ENCODE peak calls at places on chromosome X, in seven cellular contexts. F is fibroblast of lung, E is A549, G is osteocyte, X is mammary epithelial cell, J is foreskin keratinocyte, U is WERI-Rb-1. Y is an unnamed sample.

GRCh38 chrX:26851981-26852380 is 611.2 kb downstream of the PPP4R3C start:
- DNase-seq in F (peak), E (no peak), G (no peak), X (peak), J (peak), U (peak), Y (no peak)

GRCh38 chrX:56764153-56764974 is 35.3 kb downstream of the NBDY start:
- DNase-seq in F (peak), E (peak), G (peak), X (peak), J (peak), U (peak), Y (no peak)

GRCh38 chrX:69124108-69124507 is 41.1 kb downstream of the PJA1 start:
- DNase-seq in F (no peak), E (no peak), G (no peak), X (no peak), J (peak), U (no peak), Y (no peak)

GRCh38 chrX:66680451-66680850 is 41.6 kb upstream of the EDA2R start:
- DNase-seq in F (no peak), E (no peak), G (no peak), X (peak), J (peak), U (no peak), Y (no peak)

GRCh38 chrX:136259543-136259942 is 8.3 kb upstream of the MAP7D3 start:
- DNase-seq in F (peak), E (no peak), G (no peak), X (no peak), J (peak), U (no peak), Y (peak)

GRCh38 chrX:153226344-153227190 is 47.5 kb downstream of the MAGEA1 start:
- DNase-seq in F (peak), E (no peak), G (no peak), X (peak), J (peak), U (peak), Y (peak)

GRCh38 chrX:68995780-68996551 is 167.1 kb downstream of the EFNB1 start:
- DNase-seq in F (peak), E (no peak), G (peak), X (peak), J (no peak), U (no peak), Y (no peak)

GRCh38 chrX:35890699-35891098 is 28.8 kb upstream of the CFAP47 start:
- DNase-seq in F (peak), E (peak), G (no peak), X (peak), J (peak), U (peak), Y (peak)

GRCh38 chrX:153871451-153871850 is 14.5 kb downstream of the L1CAM start:
- DNase-seq in F (no peak), E (no peak), G (no peak), X (no peak), J (no peak), U (no peak), Y (no peak)

GRCh38 chrX:31449975-31450374 is 378.1 kb upstream of the FTHL17 start:
- DNase-seq in F (no peak), E (no peak), G (no peak), X (no peak), J (peak), U (no peak), Y (no peak)

GRCh38 chrX:29318051-29318450 is 730.8 kb downstream of the IL1RAPL1 start:
- DNase-seq in F (peak), E (no peak), G (no peak), X (no peak), J (no peak), U (no peak), Y (no peak)

GRCh38 chrX:101659601-101660063 is at the start of gene ARMCX2:
- DNase-seq in F (peak), E (no peak), G (no peak), X (no peak), J (peak), U (peak), Y (peak)

GRCh38 chrX:1205681-1206611 is 6.5 kb downstream of the CRLF2 start:
- DNase-seq in F (peak), E (peak), G (peak), X (peak), J (peak), U (no peak), Y (no peak)

GRCh38 chrX:118218940-118219339 is 102.3 kb upstream of the KLHL13 start:
- DNase-seq in F (no peak), E (no peak), G (no peak), X (no peak), J (no peak), U (no peak), Y (no peak)

GRCh38 chrX:15310117-15310516 is 5.3 kb downstream of the ASB11 start:
- DNase-seq in F (peak), E (no peak), G (no peak), X (no peak), J (no peak), U (no peak), Y (no peak)

GRCh38 chrX:19156223-19156622 is 34.0 kb upstream of the ADGRG2 start:
- DNase-seq in F (no peak), E (no peak), G (no peak), X (peak), J (no peak), U (no peak), Y (no peak)

GRCh38 chrX:131633285-131633917 is 89.5 kb downstream of the OR13H1 start:
- DNase-seq in F (peak), E (peak), G (peak), X (peak), J (peak), U (peak), Y (peak)

GRCh38 chrX:104660092-104660491 is 94.1 kb downstream of the IL1RAPL2 start:
- DNase-seq in F (no peak), E (no peak), G (no peak), X (peak), J (peak), U (no peak), Y (no peak)

GRCh38 chrX:153644356-153645125 is 2.5 kb upstream of the DUSP9 start:
- DNase-seq in F (no peak), E (no peak), G (no peak), X (no peak), J (no peak), U (peak), Y (no peak)

GRCh38 chrX:54808109-54808604 is 612 bp downstream of the MAGED2 start:
- DNase-seq in F (no peak), E (peak), G (peak), X (no peak), J (no peak), U (peak), Y (peak)

GRCh38 chrX:115912372-115912897 is 258.1 kb upstream of the AGTR2 start:
- DNase-seq in F (no peak), E (no peak), G (peak), X (no peak), J (no peak), U (peak), Y (no peak)
- TF ChIP-seq CTCF in F (no peak), E (no peak), G (peak), X (peak), J (no peak), U (peak), Y (no peak)

DNA sequence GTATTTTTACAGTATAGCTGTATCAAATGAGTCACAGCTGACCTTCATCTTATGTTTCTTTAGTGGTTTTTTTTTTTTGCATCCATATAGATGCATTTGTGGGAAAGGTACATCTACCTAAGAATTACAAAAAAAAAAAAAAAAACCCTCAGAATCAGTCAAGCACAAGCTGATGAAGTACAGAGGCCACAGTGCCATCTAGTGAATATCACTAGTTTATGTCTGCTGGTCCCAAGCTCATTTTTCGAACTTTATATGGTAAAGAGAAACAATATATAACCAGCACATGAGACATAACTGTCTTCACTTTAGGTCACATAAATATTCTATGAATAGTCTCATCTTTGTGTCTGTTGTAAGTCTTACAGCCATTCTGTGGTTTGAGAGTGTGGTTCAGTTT is 220.1 kb downstream of the DLG3 start:
- DNase-seq in F (peak), E (peak), G (no peak), X (peak), J (peak), U (no peak), Y (no peak)
- TF ChIP-seq CTCF in F (peak), E (peak), G (peak), X (peak), J (peak), U (peak), Y (no peak)

DNA sequence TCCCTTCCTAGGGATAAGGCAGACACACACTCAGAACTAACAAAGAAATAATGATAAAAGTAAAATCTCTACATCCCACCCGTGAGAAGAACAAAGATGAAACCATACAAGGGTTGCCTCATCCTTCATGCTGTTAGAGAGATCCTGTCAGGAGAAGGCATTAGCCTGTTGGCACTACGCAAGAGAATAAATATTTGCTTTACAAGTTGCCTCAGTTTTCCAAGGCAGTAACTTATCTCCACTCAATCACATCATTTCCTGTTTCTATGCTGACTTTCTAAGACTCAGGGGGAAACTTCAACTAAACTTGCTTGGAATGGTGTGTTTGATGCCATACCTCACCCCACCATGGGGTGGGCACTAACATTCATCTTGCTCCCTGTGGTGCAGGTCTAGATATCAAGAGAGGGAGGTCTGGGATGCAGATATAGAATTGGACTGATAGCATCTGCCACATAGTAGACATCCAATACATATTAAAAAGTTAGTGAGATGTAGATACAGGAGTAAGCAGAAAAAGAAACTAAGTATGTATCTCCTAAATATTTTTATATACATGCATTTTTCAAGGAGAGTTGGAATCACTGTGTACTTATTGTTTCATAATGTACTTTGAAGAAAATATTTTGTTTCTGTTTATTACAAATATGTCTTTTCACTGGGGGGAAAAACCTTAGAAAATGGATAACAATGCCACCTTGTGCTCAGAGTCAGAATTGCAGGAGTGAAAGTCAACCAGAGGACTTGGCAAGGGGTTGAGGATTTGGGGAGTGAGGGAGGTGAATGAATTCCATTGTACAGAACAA is 57.2 kb upstream of the BEX4 start:
- DNase-seq in F (peak), E (peak), G (no peak), X (peak), J (no peak), U (peak), Y (no peak)
- TF ChIP-seq CTCF in F (peak), E (peak), G (peak), X (peak), J (peak), U (peak), Y (peak)

GRCh38 chrX:121479406-121479805 is 432.0 kb downstream of the GLUD2 start:
- DNase-seq in F (no peak), E (no peak), G (no peak), X (no peak), J (peak), U (no peak), Y (no peak)
- TF ChIP-seq CTCF in F (no peak), E (no peak), G (no peak), X (peak), J (no peak), U (no peak), Y (no peak)

DNA sequence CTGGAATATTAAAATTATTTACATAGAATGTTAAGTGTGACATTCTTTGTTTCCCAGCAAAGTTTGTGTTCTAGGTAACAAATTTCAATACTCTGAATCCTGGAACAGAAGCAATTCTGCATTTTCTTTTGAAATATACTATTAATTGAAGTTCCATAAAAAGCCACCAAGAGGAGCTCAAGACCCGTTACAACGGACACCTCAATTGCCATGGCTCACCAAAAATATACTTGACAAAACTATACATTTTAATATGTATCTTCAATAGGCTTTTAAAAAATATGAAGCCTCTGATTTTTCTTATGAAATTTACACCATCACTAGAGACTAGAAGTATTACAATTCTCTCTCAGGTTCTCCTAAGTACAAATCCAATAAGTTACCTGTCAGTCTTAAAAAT is 111.4 kb downstream of the NYX start:
- DNase-seq in F (peak), E (peak), G (no peak), X (no peak), J (no peak), U (no peak), Y (no peak)
- TF ChIP-seq CTCF in F (peak), E (peak), G (peak), X (peak), J (peak), U (peak), Y (peak)

DNA sequence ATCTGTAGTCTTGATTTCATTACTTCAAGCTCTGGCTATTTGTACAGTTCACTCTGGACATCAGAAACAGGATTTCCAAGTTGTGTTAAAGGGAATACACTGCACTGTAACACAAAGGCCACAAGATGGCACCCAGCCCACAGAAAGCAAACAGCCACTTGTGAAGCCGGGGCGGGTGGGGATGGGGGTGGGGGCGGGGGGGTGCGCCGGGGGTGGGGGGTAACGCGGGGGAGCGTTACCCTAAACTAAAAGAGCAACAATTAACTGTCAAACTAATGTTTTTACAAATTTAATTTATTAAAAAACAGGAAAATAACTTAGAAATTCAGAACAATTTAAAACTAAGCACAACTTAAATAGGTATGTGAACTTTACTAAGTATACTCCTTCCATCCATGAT is 27.3 kb downstream of the PRDX4 start:
- DNase-seq in F (peak), E (peak), G (no peak), X (peak), J (peak), U (peak), Y (peak)
- TF ChIP-seq CTCF in F (peak), E (peak), G (peak), X (peak), J (peak), U (peak), Y (peak)

DNA sequence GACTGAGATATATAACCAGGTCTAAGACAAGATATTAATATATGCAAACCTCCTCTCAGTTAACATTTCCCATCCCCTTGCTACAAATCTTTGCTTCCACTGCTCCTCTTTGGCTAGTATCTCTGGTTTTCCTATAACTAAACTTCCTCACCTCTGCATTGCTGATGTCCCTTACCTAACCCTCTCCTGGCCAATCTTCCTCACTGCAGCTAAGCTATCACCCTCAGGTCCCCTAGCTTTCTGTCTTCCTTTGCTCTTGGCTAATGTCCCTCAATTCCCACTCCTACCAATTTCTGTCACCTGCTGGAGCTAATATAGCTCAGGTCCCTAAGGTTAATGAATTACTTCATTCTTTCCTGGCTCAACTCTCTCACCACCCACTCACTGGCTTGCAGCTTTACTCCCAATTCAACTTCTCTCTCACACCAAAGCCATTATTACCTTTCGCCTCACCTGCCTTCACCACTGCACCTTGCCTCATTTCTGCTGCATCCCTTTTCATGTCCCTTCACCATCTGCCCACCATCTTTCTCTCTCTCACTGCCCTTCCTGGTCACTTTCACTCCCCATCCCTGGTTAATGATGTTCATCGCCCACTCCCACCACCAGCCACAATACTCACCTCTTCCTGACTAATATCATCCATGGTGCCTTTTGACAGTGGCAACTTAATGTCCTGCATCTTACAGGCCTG is 26.7 kb downstream of the SMC1A start:
- DNase-seq in F (no peak), E (no peak), G (no peak), X (no peak), J (no peak), U (no peak), Y (no peak)
- TF ChIP-seq CTCF in F (no peak), E (no peak), G (no peak), X (no peak), J (no peak), U (no peak), Y (no peak)

GRCh38 chrX:74422029-74422352 is 698 bp downstream of the SLC16A2 start:
- DNase-seq in F (no peak), E (no peak), G (peak), X (no peak), J (no peak), U (no peak), Y (no peak)

GRCh38 chrX:74420194-74421035 is 878 bp upstream of the SLC16A2 start:
- DNase-seq in F (peak), E (peak), G (peak), X (peak), J (peak), U (peak), Y (peak)

GRCh38 chrX:74421181-74422028 is at the start of gene SLC16A2:
- DNase-seq in F (peak), E (peak), G (peak), X (peak), J (peak), U (peak), Y (peak)

GRCh38 chrX:74423289-74423985 is 2.1 kb downstream of the SLC16A2 start:
- DNase-seq in F (no peak), E (no peak), G (peak), X (no peak), J (no peak), U (no peak), Y (no peak)

GRCh38 chrX:74422576-74423288 is 1.4 kb downstream of the SLC16A2 start:
- DNase-seq in F (peak), E (no peak), G (peak), X (peak), J (peak), U (peak), Y (peak)
- TF ChIP-seq CTCF in F (peak), E (no peak), G (peak), X (peak), J (peak), U (peak), Y (peak)

DNA sequence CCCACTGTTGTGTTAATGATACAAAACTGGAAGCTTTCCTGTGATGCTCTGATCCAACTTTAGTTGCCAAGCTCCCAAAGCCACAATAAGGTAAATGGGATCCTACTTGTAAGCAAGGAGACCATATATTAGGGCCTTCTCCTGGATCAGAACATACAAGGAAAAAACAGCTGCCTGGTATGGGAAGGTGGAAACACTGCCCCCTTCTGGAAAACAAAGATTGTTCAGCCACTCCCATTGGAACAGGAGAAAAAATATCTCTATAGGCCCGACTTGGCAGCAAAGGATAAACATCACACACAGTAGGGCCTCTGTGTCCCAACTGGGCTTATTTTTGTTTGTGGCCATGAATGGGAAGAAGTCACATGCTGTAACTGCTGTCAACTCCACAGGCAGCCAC is 166.5 kb downstream of the TBX22 start:
- DNase-seq in F (no peak), E (no peak), G (no peak), X (no peak), J (no peak), U (no peak), Y (no peak)
- TF ChIP-seq CTCF in F (no peak), E (no peak), G (no peak), X (peak), J (no peak), U (peak), Y (no peak)